ENCODE peak calls at places on chromosome 4, in eight cellular contexts. X, O, I, Y, F, S, N and U are unnamed samples.

GRCh38 chr4:114282937-114283336 is 303.5 kb upstream of the ARSJ start:
- DNase-seq in S (no peak), F (no peak), N (no peak), I (no peak), O (no peak), X (no peak), Y (peak; percentile 40), U (no peak)

GRCh38 chr4:137700072-137700471 is 167.8 kb upstream of the PCDH18 start:
- DNase-seq in O (peak; percentile 95), X (no peak), Y (no peak), N (no peak), F (no peak), I (no peak), S (no peak), U (no peak)

GRCh38 chr4:64230709-64231310 is 178.4 kb downstream of the TECRL start:
- DNase-seq in O (peak; percentile 27), S (no peak), X (no peak), Y (no peak), N (no peak), F (no peak), I (no peak), U (no peak)

GRCh38 chr4:78922207-78922606 is 17.0 kb downstream of the PAQR3 start:
- DNase-seq in O (peak; percentile 28), S (no peak), I (no peak), Y (no peak), N (no peak), X (no peak), F (no peak), U (no peak)

GRCh38 chr4:52995341-52996030 is 133.4 kb downstream of the RASL11B start:
- DNase-seq in N (no peak), O (no peak), X (no peak), I (no peak), F (no peak), S (no peak), Y (no peak), U (no peak)

GRCh38 chr4:94714360-94714759 is 43.4 kb upstream of the BMPR1B start:
- DNase-seq in N (no peak), O (peak; percentile 17), F (no peak), S (no peak), X (no peak), I (no peak), Y (no peak), U (no peak)

GRCh38 chr4:153522800-153523089 is 56.6 kb downstream of the TMEM131L start:
- DNase-seq in X (no peak), I (no peak), Y (peak; percentile 43), O (no peak), F (no peak), N (no peak), S (no peak), U (no peak)

GRCh38 chr4:41050116-41050515 is 164.2 kb downstream of the APBB2 start:
- DNase-seq in N (no peak), Y (no peak), I (no peak), O (no peak), S (no peak), X (no peak), F (no peak), U (no peak)

GRCh38 chr4:48138936-48139335 is 4.9 kb upstream of the TXK start:
- DNase-seq in X (no peak), N (no peak), S (no peak), I (no peak), F (no peak), Y (peak; percentile 62), O (no peak), U (no peak)

GRCh38 chr4:104693601-104694201 is 199.0 kb upstream of the CXXC4 start:
- DNase-seq in I (no peak), Y (peak; percentile 29), N (no peak), O (peak; percentile 52), S (no peak), X (no peak), F (no peak), U (no peak)

GRCh38 chr4:163484906-163485305 is 9.6 kb upstream of the TMA16 start:
- DNase-seq in O (peak; percentile 56), N (peak; percentile 71), S (no peak), X (peak; percentile 66), I (peak; percentile 46), F (peak; percentile 52), Y (peak; percentile 80), U (no peak)

GRCh38 chr4:15410750-15411149 is 17.1 kb upstream of the C1QTNF7 start:
- DNase-seq in Y (peak; percentile 52), S (no peak), O (peak; percentile 69), I (no peak), F (no peak), N (no peak), X (no peak), U (no peak)

GRCh38 chr4:181612240-181612639 is 631.0 kb upstream of the TENM3 start:
- DNase-seq in Y (no peak), N (no peak), I (no peak), S (no peak), X (no peak), F (no peak), O (no peak), U (no peak)

GRCh38 chr4:84493092-84493850 is 5.8 kb downstream of the NKX6-1 start:
- DNase-seq in Y (peak; percentile 27), X (peak; percentile 56), S (no peak), O (peak; percentile 34), F (no peak), I (no peak), N (peak; percentile 58), U (no peak)

GRCh38 chr4:143626134-143626859 is 74.2 kb downstream of the FREM3 start:
- DNase-seq in Y (no peak), N (peak; percentile 8), F (no peak), X (no peak), S (peak; percentile 89), O (peak; percentile 83), I (peak; percentile 51), U (no peak)

GRCh38 chr4:133320576-133321170 is 171.6 kb downstream of the PCDH10 start:
- DNase-seq in N (peak; percentile 68), Y (peak; percentile 0), F (no peak), S (no peak), O (peak; percentile 42), I (peak; percentile 43), X (peak; percentile 6), U (no peak)

GRCh38 chr4:74444891-74445642 is at the start of gene AREG:
- DNase-seq in O (peak; percentile 88), F (no peak), X (peak; percentile 20), N (peak; percentile 91), I (peak; percentile 40), Y (peak; percentile 99), S (peak; percentile 86), U (no peak)

GRCh38 chr4:80268081-80268823 is 1.8 kb downstream of the FGF5 start:
- DNase-seq in X (no peak), O (peak; percentile 67), F (no peak), Y (no peak), S (no peak), N (peak; percentile 13), I (peak; percentile 28), U (no peak)

GRCh38 chr4:18042754-18043153 is 21.2 kb upstream of the LCORL start:
- DNase-seq in F (no peak), S (no peak), X (no peak), N (no peak), O (no peak), I (no peak), Y (peak; percentile 11), U (no peak)
- TF ChIP-seq CTCF in F (no peak), S (no peak), X (peak; percentile 47), N (no peak), O (peak; percentile 33), I (peak; percentile 34), Y (peak; percentile 64), U (peak; percentile 12)

DNA sequence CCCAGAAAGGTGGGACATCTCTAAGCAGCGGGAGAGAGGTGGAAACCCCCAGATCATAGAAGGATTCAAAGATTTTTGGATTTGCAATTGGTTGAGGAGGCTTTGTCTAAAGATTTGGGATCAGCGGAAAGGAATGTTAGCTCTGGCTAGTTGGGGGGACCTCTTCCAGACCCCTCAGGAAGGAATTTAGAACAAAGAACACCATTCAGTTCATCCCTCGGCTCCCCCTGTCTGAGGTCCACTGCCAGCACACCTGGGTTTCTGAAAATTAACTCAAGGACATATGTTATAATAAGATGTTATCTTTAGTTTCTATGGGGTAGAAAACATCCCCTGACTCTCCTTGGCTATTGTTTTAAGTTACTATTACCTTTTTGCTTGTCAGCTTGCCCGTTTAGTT is 163.6 kb downstream of the CEP135 start:
- DNase-seq in I (no peak), Y (no peak), O (no peak), S (no peak), F (no peak), N (no peak), X (no peak), U (no peak)
- TF ChIP-seq CTCF in I (no peak), Y (no peak), O (no peak), S (no peak), F (no peak), N (no peak), X (no peak), U (peak; percentile 40)

DNA sequence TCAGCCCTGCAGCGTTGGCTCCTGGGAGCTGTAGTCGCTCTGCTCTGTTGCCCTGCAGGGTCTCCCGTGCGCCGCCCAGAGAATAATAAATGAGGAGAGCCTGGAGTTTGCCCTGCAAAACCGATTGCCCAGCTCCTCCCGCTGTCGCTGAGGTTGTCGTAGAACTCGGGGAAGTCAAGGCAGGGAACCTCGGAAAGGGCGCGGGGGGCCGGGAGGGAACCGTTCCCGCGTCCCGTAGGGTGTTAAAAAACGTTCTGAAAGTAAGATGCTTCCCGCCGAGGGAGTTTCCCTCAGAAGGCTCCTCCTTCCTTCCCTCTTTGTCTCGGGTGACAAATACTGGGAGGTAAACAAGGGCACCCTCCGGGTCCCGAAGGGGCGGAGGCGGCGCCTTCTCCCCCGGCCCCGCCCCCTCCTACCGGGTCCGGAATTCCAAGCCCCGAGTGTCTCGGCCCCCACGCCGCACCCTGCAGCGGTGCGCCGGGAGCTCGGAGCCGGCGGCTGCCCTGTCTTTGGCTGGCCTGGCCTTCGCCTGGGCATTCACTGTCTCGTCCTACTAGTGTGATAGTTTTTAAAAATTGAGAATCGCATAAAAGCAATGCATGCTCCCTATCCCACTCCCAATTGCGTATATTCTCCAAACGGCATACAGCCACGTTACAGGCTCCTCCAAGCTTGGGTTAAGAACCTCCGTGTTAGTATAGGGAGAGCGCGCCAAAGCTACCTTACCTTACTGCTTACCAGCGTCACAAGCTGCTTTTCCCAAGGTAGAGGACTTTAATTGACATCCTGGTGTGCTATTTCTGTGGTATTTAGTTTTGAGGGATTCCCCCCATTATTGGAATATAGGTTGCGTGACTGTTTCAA is 965 bp upstream of the HMGB2 start:
- DNase-seq in I (peak; percentile 56), Y (no peak), N (peak; percentile 84), O (peak; percentile 78), X (peak; percentile 66), S (peak; percentile 85), F (no peak), U (no peak)
- TF ChIP-seq CTCF in I (no peak), Y (no peak), N (no peak), O (no peak), X (no peak), S (no peak), F (no peak), U (no peak)

DNA sequence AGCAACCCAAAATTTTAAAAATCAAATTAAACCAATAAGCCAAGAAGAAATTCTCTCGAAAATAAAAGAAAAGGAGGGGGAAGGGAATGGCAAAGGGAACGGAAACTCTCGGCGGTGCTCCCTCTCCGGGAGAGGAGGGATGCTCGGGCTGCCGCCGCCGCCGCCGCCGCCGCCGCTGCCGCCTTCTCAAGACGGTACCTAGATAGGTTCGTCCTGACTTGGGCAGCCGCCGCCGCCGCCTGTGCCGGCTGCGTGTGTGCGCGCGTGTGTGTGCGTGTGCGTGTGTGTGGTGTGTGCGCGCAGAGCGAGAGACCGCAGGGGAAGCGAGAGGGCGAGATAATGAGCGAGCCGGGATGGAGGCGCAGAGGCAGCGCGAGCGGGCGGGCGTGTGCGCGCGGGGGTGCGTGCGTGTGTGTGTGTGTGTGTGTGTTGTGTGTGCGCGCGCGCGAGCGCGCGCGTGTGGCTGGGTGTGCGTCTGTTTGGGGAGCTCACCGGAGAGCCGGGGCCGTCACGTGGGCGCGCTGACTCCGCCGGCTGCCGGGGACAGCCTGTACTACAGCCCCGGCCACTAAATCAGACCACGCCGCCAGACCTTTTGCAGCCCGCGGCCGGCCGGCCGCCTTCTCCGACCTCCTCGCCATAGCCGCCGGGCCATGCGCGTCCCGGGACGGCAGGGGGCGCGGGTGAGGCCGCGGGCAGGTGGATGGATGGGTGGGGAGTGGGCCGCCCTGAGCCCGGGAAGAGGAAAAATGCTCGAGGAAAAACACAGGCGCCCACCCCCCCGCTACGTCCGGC is 111.6 kb downstream of the DHX15 start:
- DNase-seq in X (peak; percentile 76), N (peak; percentile 92), S (peak; percentile 86), Y (peak; percentile 70), O (peak; percentile 88), F (peak; percentile 83), I (peak; percentile 67), U (no peak)
- TF ChIP-seq CTCF in X (peak; percentile 78), N (peak; percentile 60), S (peak; percentile 60), Y (peak; percentile 26), O (peak; percentile 46), F (peak; percentile 39), I (peak; percentile 64), U (peak; percentile 88)